ENCODE peak calls at places on chromosomes 4 and X, in five cellular contexts. J is endothelial cell, U is left ventricle myocardium inferior, R is Calu3, I is WTC11. Y is an unnamed sample.
A peak's percentile ranks its signal among the peaks of the same experiment; 100 is the strongest.

GRCh38 chr4:21451032-21451431 is 497.5 kb downstream of the KCNIP4 start:
- DNase-seq in I (no peak), U (no peak), J (no peak), R (peak; percentile 6), Y (no peak)

GRCh38 chrX:150643271-150643670 is 49.9 kb upstream of the MTMR1 start:
- DNase-seq in I (no peak), U (no peak), R (no peak), J (no peak), Y (no peak)

GRCh38 chrX:148567779-148568178 is 67.4 kb downstream of the AFF2 start:
- DNase-seq in J (no peak), R (no peak), U (no peak), I (no peak), Y (no peak)

GRCh38 chrX:129520151-129520550 is 3.1 kb downstream of the SMARCA1 start:
- DNase-seq in U (no peak), R (no peak), I (no peak), J (no peak), Y (no peak)

GRCh38 chrX:20973038-20973437 is 401.2 kb upstream of the CNKSR2 start:
- DNase-seq in R (no peak), U (no peak), I (no peak), J (no peak), Y (no peak)

GRCh38 chrX:150362599-150363481 is at the start of gene MAMLD1:
- DNase-seq in R (peak; percentile 70), J (peak; percentile 18), I (peak; percentile 18), U (peak; percentile 75), Y (peak; percentile 32)

GRCh38 chr4:171308661-171309060 is 504.5 kb upstream of the GALNTL6 start:
- DNase-seq in U (no peak), R (no peak), J (no peak), I (no peak), Y (no peak)

GRCh38 chrX:30220646-30221045 is 5.3 kb downstream of the MAGEB2 start:
- DNase-seq in U (no peak), I (no peak), R (no peak), J (no peak), Y (no peak)

GRCh38 chrX:3256868-3257267 is 89.6 kb downstream of the MXRA5 start:
- DNase-seq in I (no peak), J (no peak), U (peak; percentile 13), R (no peak), Y (no peak)

GRCh38 chrX:23317799-23318724 is 16.6 kb upstream of the PTCHD1 start:
- DNase-seq in U (no peak), I (peak; percentile 57), J (peak; percentile 57), R (peak; percentile 52), Y (peak; percentile 55)

GRCh38 chrX:152814048-152814447 is 16.5 kb downstream of the CETN2 start:
- DNase-seq in I (no peak), U (no peak), R (no peak), J (no peak), Y (no peak)

GRCh38 chr4:24930136-24930535 is 17.3 kb upstream of the CCDC149 start:
- DNase-seq in R (no peak), I (no peak), U (no peak), J (no peak), Y (no peak)

GRCh38 chr4:108210989-108211725 is 42.4 kb upstream of the LEF1 start:
- DNase-seq in I (no peak), J (no peak), R (no peak), U (no peak), Y (no peak)

GRCh38 chrX:20067709-20068315 is 48.9 kb downstream of the MAP7D2 start:
- DNase-seq in J (no peak), R (peak; percentile 72), U (peak; percentile 72), I (no peak), Y (no peak)

GRCh38 chr4:182530451-182530850 is 287.2 kb downstream of the TENM3 start:
- DNase-seq in J (no peak), R (no peak), I (no peak), U (no peak), Y (no peak)

GRCh38 chr4:21780158-21780557 is 168.4 kb downstream of the KCNIP4 start:
- DNase-seq in U (no peak), J (no peak), R (peak; percentile 26), I (no peak), Y (no peak)

GRCh38 chrX:114611018-114611619 is 27.2 kb downstream of the HTR2C start:
- DNase-seq in I (peak; percentile 20), R (peak; percentile 31), J (peak; percentile 14), U (no peak), Y (peak; percentile 41)

GRCh38 chr4:154004859-154005520 is 216.1 kb upstream of the SFRP2 start:
- DNase-seq in I (no peak), R (no peak), U (no peak), J (no peak), Y (no peak)

GRCh38 chrX:32183066-32183465 is 1028.3 kb downstream of the DMD start:
- DNase-seq in I (no peak), J (no peak), R (no peak), U (no peak), Y (no peak)

GRCh38 chr4:11471613-11472012 is 42.9 kb upstream of the HS3ST1 start:
- DNase-seq in I (no peak), R (peak; percentile 27), U (no peak), J (no peak), Y (no peak)

GRCh38 chr4:150581611-150582010 is 340 bp upstream of the MAB21L2 start:
- DNase-seq in U (no peak), J (peak; percentile 43), I (peak; percentile 56), R (no peak), Y (no peak)

GRCh38 chr4:95293014-95293413 is 255.8 kb downstream of the UNC5C start:
- DNase-seq in U (no peak), R (no peak), J (no peak), I (no peak), Y (no peak)

GRCh38 chrX:7061429-7061828 is 86.1 kb upstream of the STS start:
- DNase-seq in R (no peak), I (no peak), J (no peak), U (no peak), Y (no peak)

GRCh38 chrX:73068467-73069364 is 10.6 kb downstream of the PABPC1L2A start:
- DNase-seq in J (no peak), U (no peak), R (no peak), I (no peak), Y (no peak)

GRCh38 chr4:796206-796605 is 29.7 kb downstream of the CPLX1 start:
- DNase-seq in R (no peak), J (no peak), I (no peak), U (no peak), Y (no peak)

GRCh38 chr4:793941-794621 is 31.8 kb downstream of the CPLX1 start:
- DNase-seq in J (no peak), R (no peak), I (no peak), U (no peak), Y (no peak)

GRCh38 chr4:793109-793861 is 32.6 kb downstream of the CPLX1 start:
- DNase-seq in U (no peak), I (no peak), J (no peak), R (no peak), Y (no peak)

GRCh38 chr4:795726-796119 is 30.2 kb downstream of the CPLX1 start:
- DNase-seq in U (no peak), R (no peak), J (no peak), I (no peak), Y (no peak)

DNA sequence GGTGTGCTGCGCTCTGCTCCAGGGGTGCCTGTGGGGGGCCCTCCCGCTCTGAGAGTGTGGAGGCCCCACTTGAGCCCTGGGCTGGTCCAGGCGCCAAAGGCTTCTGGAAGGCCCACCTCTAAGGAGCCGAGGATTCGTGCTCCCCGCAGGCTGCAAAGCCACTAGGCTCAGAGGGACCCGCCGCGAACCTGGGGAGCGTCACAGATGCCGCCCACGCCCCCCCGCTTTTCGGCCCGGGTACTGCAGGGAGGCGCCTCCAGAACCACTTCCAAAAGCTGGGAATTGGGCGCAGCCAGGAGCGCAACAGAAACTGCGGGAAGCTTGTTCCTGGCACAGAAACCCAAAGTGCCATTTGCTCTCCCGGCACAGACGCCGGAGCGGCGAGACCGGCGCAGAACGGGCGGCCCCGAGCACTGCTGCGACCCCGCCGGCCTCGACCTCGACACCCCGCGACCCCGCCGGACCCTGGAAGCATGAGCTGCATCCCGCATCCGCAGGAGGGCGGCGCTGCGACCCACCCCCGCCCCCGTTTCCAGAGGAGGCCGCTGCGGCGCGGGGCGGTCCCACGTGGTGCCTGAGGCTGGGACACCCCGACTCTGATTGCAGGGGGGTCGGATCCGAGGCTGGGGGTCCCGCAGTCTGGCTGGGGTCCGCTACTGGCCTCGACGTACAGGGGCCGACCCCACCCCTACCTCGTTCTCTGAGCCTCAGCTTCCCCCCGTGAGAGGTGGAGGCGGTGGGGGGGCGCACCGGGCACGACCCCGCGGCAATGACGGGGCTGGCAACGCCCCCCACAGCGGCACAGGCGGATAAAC is 30.8 kb downstream of the CPLX1 start:
- DNase-seq in J (no peak), U (no peak), I (peak; percentile 47), R (no peak), Y (no peak)
- TF ChIP-seq CTCF in J (no peak), U (no peak), I (no peak), R (no peak), Y (no peak)

GRCh38 chr4:117429061-117429460 is 343.7 kb upstream of the TRAM1L1 start:
- DNase-seq in J (no peak), R (no peak), U (no peak), I (peak; percentile 44), Y (no peak)
- TF ChIP-seq CTCF in J (peak; percentile 20), R (no peak), U (no peak), I (no peak), Y (no peak)

DNA sequence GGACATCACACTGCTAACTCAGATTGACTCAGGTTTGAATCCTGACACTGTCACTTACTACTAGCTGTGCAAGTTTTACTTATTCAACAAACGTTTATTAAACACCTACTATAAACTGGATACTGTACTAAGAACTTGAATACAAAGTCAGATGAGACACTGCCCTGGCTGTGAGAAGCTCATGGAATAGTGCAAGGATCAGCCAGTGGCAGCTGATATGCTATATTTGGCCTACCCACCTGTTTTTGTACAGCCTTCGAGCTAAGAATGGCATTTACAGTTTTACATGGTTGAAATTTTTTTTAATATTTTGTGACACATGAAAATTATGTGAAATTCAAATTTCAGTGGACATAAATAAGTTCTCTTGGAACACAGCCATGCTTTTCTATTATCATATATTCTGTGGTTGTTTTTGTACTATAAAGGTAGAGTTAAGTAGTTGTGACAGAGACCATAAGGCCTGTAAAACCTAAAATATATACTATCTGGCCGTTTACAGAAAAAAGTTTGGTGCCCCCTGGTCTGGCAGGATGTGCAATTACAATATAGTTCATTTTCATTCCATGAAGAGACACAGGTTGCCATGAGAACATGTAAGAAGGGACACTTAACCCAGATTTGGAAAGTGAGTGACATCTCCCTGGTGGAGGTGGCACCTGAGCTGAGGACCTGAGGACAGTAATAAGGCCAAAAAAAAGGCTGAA is 3.4 kb upstream of the SEC24D start:
- DNase-seq in R (no peak), U (no peak), I (no peak), J (no peak), Y (no peak)
- TF ChIP-seq CTCF in R (no peak), U (no peak), I (no peak), J (no peak), Y (no peak)

GRCh38 chr4:34422472-34422871 is 1821.8 kb downstream of the ARAP2 start:
- DNase-seq in J (no peak), U (no peak), R (no peak), I (no peak), Y (no peak)
- TF ChIP-seq CTCF in J (no peak), U (no peak), R (no peak), I (no peak), Y (no peak)